ENCODE peak calls at places on chromosomes 2 and 18, in seven cellular contexts. One of them, this sample, is unnamed.

GRCh38 chr2:98936133-98936916 is at the start of gene CRACDL:
- DNase-seq in psoas muscle: no peak
- DNase-seq in GM12878: no peak
- DNase-seq in CD8-positive, alpha-beta T cell: no peak
- DNase-seq in mesenchymal stem cell: no peak
- DNase-seq in PC-3: peak; percentile 32
- DNase-seq in neuronal stem cell: peak; percentile 39
- DNase-seq in this sample: peak; percentile 88

GRCh38 chr2:216307496-216307895 is 64.8 kb downstream of the MARCHF4 start:
- DNase-seq in psoas muscle: no peak
- DNase-seq in mesenchymal stem cell: no peak
- DNase-seq in PC-3: no peak
- DNase-seq in GM12878: no peak
- DNase-seq in CD8-positive, alpha-beta T cell: no peak
- DNase-seq in neuronal stem cell: no peak
- DNase-seq in this sample: no peak

GRCh38 chr2:114127372-114127771 is 237.5 kb downstream of the ACTR3 start:
- DNase-seq in psoas muscle: no peak
- DNase-seq in PC-3: no peak
- DNase-seq in neuronal stem cell: no peak
- DNase-seq in CD8-positive, alpha-beta T cell: no peak
- DNase-seq in mesenchymal stem cell: no peak
- DNase-seq in GM12878: no peak
- DNase-seq in this sample: no peak

GRCh38 chr2:18156002-18156401 is 277.5 kb downstream of the KCNS3 start:
- DNase-seq in mesenchymal stem cell: no peak
- DNase-seq in CD8-positive, alpha-beta T cell: no peak
- DNase-seq in psoas muscle: no peak
- DNase-seq in PC-3: no peak
- DNase-seq in neuronal stem cell: no peak
- DNase-seq in GM12878: no peak
- DNase-seq in this sample: no peak

GRCh38 chr2:237870754-237871651 is 11.6 kb downstream of the RAMP1 start:
- DNase-seq in CD8-positive, alpha-beta T cell: no peak
- DNase-seq in PC-3: no peak
- DNase-seq in GM12878: no peak
- DNase-seq in mesenchymal stem cell: no peak
- DNase-seq in psoas muscle: no peak
- DNase-seq in neuronal stem cell: no peak
- DNase-seq in this sample: peak; percentile 54

GRCh38 chr18:34875150-34875549 is 165.1 kb downstream of the DTNA start:
- DNase-seq in psoas muscle: no peak
- DNase-seq in neuronal stem cell: no peak
- DNase-seq in PC-3: no peak
- DNase-seq in mesenchymal stem cell: no peak
- DNase-seq in CD8-positive, alpha-beta T cell: no peak
- DNase-seq in GM12878: no peak
- DNase-seq in this sample: no peak

GRCh38 chr2:190545756-190546385 is 11.3 kb upstream of the NEMP2 start:
- DNase-seq in GM12878: no peak
- DNase-seq in CD8-positive, alpha-beta T cell: no peak
- DNase-seq in psoas muscle: no peak
- DNase-seq in PC-3: no peak
- DNase-seq in mesenchymal stem cell: no peak
- DNase-seq in neuronal stem cell: no peak
- DNase-seq in this sample: no peak

GRCh38 chr2:235921508-235922260 is 246.5 kb downstream of the GBX2 start:
- DNase-seq in GM12878: no peak
- DNase-seq in PC-3: no peak
- DNase-seq in mesenchymal stem cell: no peak
- DNase-seq in CD8-positive, alpha-beta T cell: no peak
- DNase-seq in neuronal stem cell: no peak
- DNase-seq in psoas muscle: no peak
- DNase-seq in this sample: no peak

GRCh38 chr18:3671181-3671580 is 221.2 kb downstream of the TGIF1 start:
- DNase-seq in PC-3: no peak
- DNase-seq in neuronal stem cell: no peak
- DNase-seq in GM12878: no peak
- DNase-seq in mesenchymal stem cell: peak; percentile 30
- DNase-seq in psoas muscle: no peak
- DNase-seq in CD8-positive, alpha-beta T cell: no peak
- DNase-seq in this sample: no peak

GRCh38 chr18:13452851-13453524 is 234.4 kb downstream of the LDLRAD4 start:
- DNase-seq in mesenchymal stem cell: no peak
- DNase-seq in CD8-positive, alpha-beta T cell: no peak
- DNase-seq in neuronal stem cell: no peak
- DNase-seq in GM12878: no peak
- DNase-seq in PC-3: no peak
- DNase-seq in psoas muscle: no peak
- DNase-seq in this sample: peak; percentile 70

GRCh38 chr18:21281611-21282010 is 39.6 kb downstream of the GREB1L start:
- DNase-seq in PC-3: no peak
- DNase-seq in mesenchymal stem cell: no peak
- DNase-seq in GM12878: no peak
- DNase-seq in psoas muscle: no peak
- DNase-seq in neuronal stem cell: no peak
- DNase-seq in CD8-positive, alpha-beta T cell: no peak
- DNase-seq in this sample: no peak

GRCh38 chr18:3081558-3081957 is 68.6 kb upstream of the LPIN2 start:
- DNase-seq in GM12878: no peak
- DNase-seq in psoas muscle: no peak
- DNase-seq in neuronal stem cell: no peak
- DNase-seq in mesenchymal stem cell: no peak
- DNase-seq in CD8-positive, alpha-beta T cell: no peak
- DNase-seq in PC-3: no peak
- DNase-seq in this sample: no peak

GRCh38 chr2:119689218-119689617 is 10.2 kb downstream of the TMEM177 start:
- DNase-seq in GM12878: no peak
- DNase-seq in psoas muscle: no peak
- DNase-seq in mesenchymal stem cell: no peak
- DNase-seq in CD8-positive, alpha-beta T cell: no peak
- DNase-seq in PC-3: no peak
- DNase-seq in neuronal stem cell: no peak
- DNase-seq in this sample: no peak

GRCh38 chr2:170942615-170943014 is 13.6 kb downstream of the GORASP2 start:
- DNase-seq in GM12878: no peak
- DNase-seq in mesenchymal stem cell: no peak
- DNase-seq in CD8-positive, alpha-beta T cell: no peak
- DNase-seq in PC-3: no peak
- DNase-seq in psoas muscle: no peak
- DNase-seq in neuronal stem cell: no peak
- DNase-seq in this sample: no peak
- H3K36me3 ChIP-seq in GM12878: no peaks in the 10 kb centered on the region
- H3K36me3 ChIP-seq in mesenchymal stem cell: peaks cover 3% of the 10 kb centered on the region
- H3K36me3 ChIP-seq in CD8-positive, alpha-beta T cell: peaks cover 3% of the 10 kb centered on the region
- H3K36me3 ChIP-seq in PC-3: no peaks in the 10 kb centered on the region
- H3K36me3 ChIP-seq in psoas muscle: no peaks in the 10 kb centered on the region
- H3K36me3 ChIP-seq in neuronal stem cell: peaks cover 3% of the 10 kb centered on the region
- H3K36me3 ChIP-seq in this sample: no peaks in the 10 kb centered on the region

GRCh38 chr2:218999881-219000568 is 6.8 kb upstream of the CRYBA2 start:
- DNase-seq in PC-3: no peak
- DNase-seq in GM12878: no peak
- DNase-seq in mesenchymal stem cell: no peak
- DNase-seq in CD8-positive, alpha-beta T cell: no peak
- DNase-seq in psoas muscle: no peak
- DNase-seq in neuronal stem cell: no peak
- DNase-seq in this sample: peak; percentile 89
- H3K27me3 ChIP-seq in PC-3: peaks cover 18% of the 10 kb centered on the region
- H3K27me3 ChIP-seq in GM12878: peaks cover 23% of the 10 kb centered on the region
- H3K27me3 ChIP-seq in mesenchymal stem cell: peaks cover 94% of the 10 kb centered on the region
- H3K27me3 ChIP-seq in CD8-positive, alpha-beta T cell: peaks cover 47% of the 10 kb centered on the region
- H3K27me3 ChIP-seq in psoas muscle: peaks cover 80% of the 10 kb centered on the region
- H3K27me3 ChIP-seq in neuronal stem cell: peaks cover 42% of the 10 kb centered on the region
- H3K27me3 ChIP-seq in this sample: peaks cover 98% of the 10 kb centered on the region

GRCh38 chr2:33595385-33595784 is 3.7 kb downstream of the FAM98A start:
- DNase-seq in psoas muscle: no peak
- DNase-seq in GM12878: no peak
- DNase-seq in CD8-positive, alpha-beta T cell: no peak
- DNase-seq in PC-3: no peak
- DNase-seq in neuronal stem cell: no peak
- DNase-seq in mesenchymal stem cell: no peak
- DNase-seq in this sample: no peak

GRCh38 chr2:33588246-33588645 is 10.9 kb downstream of the FAM98A start:
- DNase-seq in mesenchymal stem cell: no peak
- DNase-seq in GM12878: no peak
- DNase-seq in CD8-positive, alpha-beta T cell: no peak
- DNase-seq in psoas muscle: no peak
- DNase-seq in neuronal stem cell: no peak
- DNase-seq in PC-3: no peak
- DNase-seq in this sample: no peak

DNA sequence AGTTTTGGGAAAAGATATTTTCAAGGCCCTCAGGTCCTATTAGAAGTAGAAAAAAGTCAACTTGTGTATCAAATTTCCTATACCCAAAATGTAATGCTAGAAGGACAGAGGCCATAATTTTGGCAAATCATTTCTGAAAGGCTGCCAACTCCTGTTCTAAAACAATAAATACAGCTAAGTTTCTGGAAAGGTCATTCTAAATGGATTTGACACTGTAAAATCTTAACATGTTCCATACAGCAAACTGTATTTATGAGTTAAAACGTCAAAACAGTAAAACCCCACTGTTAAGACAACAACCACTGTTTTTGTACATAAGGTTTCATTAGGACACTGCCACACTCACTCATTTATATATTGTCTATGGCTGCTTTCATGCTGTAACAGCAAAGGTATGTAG is 9.7 kb downstream of the FAM98A start:
- DNase-seq in neuronal stem cell: no peak
- DNase-seq in PC-3: no peak
- DNase-seq in CD8-positive, alpha-beta T cell: no peak
- DNase-seq in mesenchymal stem cell: no peak
- DNase-seq in GM12878: no peak
- DNase-seq in psoas muscle: no peak
- DNase-seq in this sample: no peak
- H3K36me3 ChIP-seq in neuronal stem cell: peaks cover 12% of the 10 kb centered on the region
- H3K36me3 ChIP-seq in PC-3: peaks cover 57% of the 10 kb centered on the region
- H3K36me3 ChIP-seq in CD8-positive, alpha-beta T cell: peaks cover 28% of the 10 kb centered on the region
- H3K36me3 ChIP-seq in mesenchymal stem cell: peaks cover 21% of the 10 kb centered on the region
- H3K36me3 ChIP-seq in GM12878: peaks cover 4% of the 10 kb centered on the region
- H3K36me3 ChIP-seq in psoas muscle: peaks cover 6% of the 10 kb centered on the region
- H3K36me3 ChIP-seq in this sample: peaks cover 21% of the 10 kb centered on the region

GRCh38 chr2:45256173-45256866 is 247.1 kb upstream of the SIX2 start:
- DNase-seq in GM12878: no peak
- DNase-seq in mesenchymal stem cell: peak; percentile 47
- DNase-seq in PC-3: no peak
- DNase-seq in neuronal stem cell: no peak
- DNase-seq in psoas muscle: peak; percentile 65
- DNase-seq in CD8-positive, alpha-beta T cell: no peak
- DNase-seq in this sample: no peak
- H3K27me3 ChIP-seq in GM12878: no peaks in the 10 kb centered on the region
- H3K27me3 ChIP-seq in mesenchymal stem cell: no peaks in the 10 kb centered on the region
- H3K27me3 ChIP-seq in PC-3: no peaks in the 10 kb centered on the region
- H3K27me3 ChIP-seq in neuronal stem cell: no peaks in the 10 kb centered on the region
- H3K27me3 ChIP-seq in psoas muscle: no peaks in the 10 kb centered on the region
- H3K27me3 ChIP-seq in CD8-positive, alpha-beta T cell: no peaks in the 10 kb centered on the region
- H3K27me3 ChIP-seq in this sample: no peaks in the 10 kb centered on the region

DNA sequence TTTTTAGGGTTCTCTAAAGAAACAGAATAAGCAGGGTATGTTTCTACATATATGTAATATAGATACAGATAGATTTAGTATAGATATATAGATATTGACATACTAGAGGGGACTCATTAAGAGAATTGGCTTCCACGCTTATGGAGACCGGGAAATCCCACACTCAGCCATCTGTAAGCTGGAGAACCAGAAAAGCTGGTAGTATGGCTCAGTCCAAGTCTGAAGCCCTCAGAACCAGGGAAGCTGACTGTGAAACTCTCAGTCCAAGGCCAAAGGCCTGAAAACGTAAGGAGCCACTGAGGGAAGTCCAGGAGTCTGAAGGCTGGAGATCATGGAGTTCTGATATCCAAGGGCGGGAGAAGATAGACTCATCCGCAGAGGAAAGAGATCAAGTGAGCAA is 441.3 kb upstream of the CDH20 start:
- DNase-seq in CD8-positive, alpha-beta T cell: no peak
- DNase-seq in PC-3: peak; percentile 11
- DNase-seq in mesenchymal stem cell: no peak
- DNase-seq in neuronal stem cell: no peak
- DNase-seq in GM12878: no peak
- DNase-seq in psoas muscle: no peak
- DNase-seq in this sample: no peak
- H3K36me3 ChIP-seq in CD8-positive, alpha-beta T cell: no peaks in the 10 kb centered on the region
- H3K36me3 ChIP-seq in PC-3: no peaks in the 10 kb centered on the region
- H3K36me3 ChIP-seq in mesenchymal stem cell: no peaks in the 10 kb centered on the region
- H3K36me3 ChIP-seq in neuronal stem cell: no peaks in the 10 kb centered on the region
- H3K36me3 ChIP-seq in GM12878: no peaks in the 10 kb centered on the region
- H3K36me3 ChIP-seq in psoas muscle: no peaks in the 10 kb centered on the region
- H3K36me3 ChIP-seq in this sample: no peaks in the 10 kb centered on the region

DNA sequence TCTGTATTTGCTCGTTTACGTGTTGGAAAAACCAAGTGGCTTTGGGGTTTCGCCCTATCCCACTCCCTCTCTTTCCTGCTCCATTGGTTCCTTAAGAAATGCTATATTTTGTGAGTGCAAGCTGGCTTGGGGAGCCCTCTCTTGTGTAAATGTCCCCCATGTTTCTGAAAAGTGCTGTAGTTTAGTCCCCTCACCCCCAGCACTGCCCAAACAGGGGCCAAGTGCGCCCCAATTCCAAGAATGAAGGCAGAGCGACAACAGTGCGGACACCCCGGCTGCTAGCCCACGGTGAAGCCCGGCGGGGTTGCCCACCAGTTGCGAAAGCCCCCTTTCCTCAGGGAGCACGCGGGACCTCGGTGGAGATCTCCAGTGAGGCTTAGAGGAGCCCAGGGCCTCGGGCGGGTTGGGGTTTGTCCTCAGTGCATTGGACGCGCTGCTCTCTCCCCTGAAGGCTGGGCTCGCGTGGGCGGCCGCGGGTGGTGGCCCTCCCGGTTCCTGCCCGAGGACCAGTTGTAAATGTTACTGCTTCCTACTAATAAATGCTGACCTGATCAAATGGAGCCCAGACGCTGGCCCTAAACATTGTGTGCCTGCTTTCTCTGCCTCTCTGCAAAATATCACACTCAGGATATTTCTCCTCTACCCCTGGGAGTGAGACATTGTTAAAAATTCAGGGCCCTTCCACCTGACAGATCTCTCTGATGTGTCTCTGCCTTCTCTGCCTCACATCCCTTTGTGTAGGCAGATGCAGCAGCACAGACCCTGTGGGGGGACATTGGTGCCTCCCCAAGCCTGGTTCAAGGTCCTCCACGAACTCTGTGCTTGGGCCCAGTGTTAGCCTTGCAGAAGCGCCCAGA is 2.1 kb downstream of the HOXD9 start:
- DNase-seq in mesenchymal stem cell: no peak
- DNase-seq in neuronal stem cell: no peak
- DNase-seq in PC-3: no peak
- DNase-seq in GM12878: no peak
- DNase-seq in CD8-positive, alpha-beta T cell: no peak
- DNase-seq in psoas muscle: no peak
- DNase-seq in this sample: peak; percentile 52
- H3K27me3 ChIP-seq in mesenchymal stem cell: peaks cover 89% of the 10 kb centered on the region
- H3K27me3 ChIP-seq in neuronal stem cell: peaks cover 67% of the 10 kb centered on the region
- H3K27me3 ChIP-seq in PC-3: no peaks in the 10 kb centered on the region
- H3K27me3 ChIP-seq in GM12878: peaks cover 34% of the 10 kb centered on the region
- H3K27me3 ChIP-seq in CD8-positive, alpha-beta T cell: peaks cover 79% of the 10 kb centered on the region
- H3K27me3 ChIP-seq in psoas muscle: peaks cover 27% of the 10 kb centered on the region
- H3K27me3 ChIP-seq in this sample: peaks cover 100% of the 10 kb centered on the region

This sample was measured in H7.